ENCODE peak calls at places on chromosomes 7 and 10, in six cellular contexts. V is stimulated activated CD8-positive, alpha-beta memory T cell treated with anti-CD3 and anti-CD28 coated beads, Interleukin-2, amount 100 ng/mL, for 1 hour; Q is HT-29; U is H9; W is SK-MEL-5; N is MV-4-11. K is an unnamed sample.

GRCh38 chr7:98621573-98622482 is 4.7 kb downstream of the NPTX2 start:
- DNase-seq in N (no peak), U (no peak), Q (no peak), V (no peak), W (no peak), K (no peak)

GRCh38 chr7:148782757-148783456 is 84.2 kb downstream of the CUL1 start:
- DNase-seq in N (no peak), U (peak), V (no peak), Q (no peak), W (no peak), K (no peak)

GRCh38 chr7:32506266-32507054 is 11.2 kb downstream of the AVL9 start:
- DNase-seq in U (no peak), Q (no peak), W (peak), N (peak), V (no peak), K (no peak)

GRCh38 chr10:87705339-87705738 is 45.7 kb downstream of the PAPSS2 start:
- DNase-seq in W (no peak), U (no peak), N (no peak), V (no peak), Q (peak), K (no peak)

GRCh38 chr10:35210961-35211360 is 84.3 kb downstream of the CREM start:
- DNase-seq in W (no peak), V (no peak), N (no peak), U (no peak), Q (no peak), K (no peak)

GRCh38 chr7:31071316-31071715 is 19.2 kb downstream of the ADCYAP1R1 start:
- DNase-seq in W (no peak), N (no peak), U (no peak), V (no peak), Q (no peak), K (no peak)

GRCh38 chr10:16887565-16887964 is 70.3 kb upstream of the RSU1 start:
- DNase-seq in N (no peak), Q (no peak), U (no peak), V (no peak), W (peak), K (no peak)

GRCh38 chr7:107045980-107046379 is 1.5 kb downstream of the PRKAR2B start:
- DNase-seq in Q (no peak), V (no peak), W (no peak), U (no peak), N (peak), K (no peak)

GRCh38 chr7:43454936-43455518 is 127.9 kb upstream of the STK17A start:
- DNase-seq in W (peak), Q (peak), V (no peak), N (peak), U (no peak), K (no peak)

GRCh38 chr7:158043461-158044155 is 544.0 kb downstream of the PTPRN2 start:
- DNase-seq in U (no peak), N (no peak), Q (no peak), W (no peak), V (no peak), K (no peak)

GRCh38 chr10:110527731-110528171 is 30.0 kb downstream of the DUSP5 start:
- DNase-seq in U (no peak), N (no peak), V (no peak), Q (no peak), W (no peak), K (no peak)

GRCh38 chr7:152341039-152341913 is 94.5 kb downstream of the KMT2C start:
- DNase-seq in V (no peak), U (no peak), Q (peak), W (peak), N (peak), K (no peak)

GRCh38 chr10:14545827-14546226 is 215.1 kb upstream of the FRMD4A start:
- DNase-seq in N (no peak), V (no peak), Q (peak), W (no peak), U (no peak), K (no peak)

GRCh38 chr7:144670251-144670650 is 165.6 kb downstream of the TPK1 start:
- DNase-seq in Q (peak), N (no peak), W (peak), U (no peak), V (no peak), K (no peak)

GRCh38 chr7:22565315-22565811 is 65.4 kb upstream of the STEAP1B start:
- DNase-seq in V (no peak), U (no peak), W (peak), Q (no peak), N (peak), K (no peak)

GRCh38 chr10:131802156-131802915 is 98.5 kb upstream of the PPP2R2D start:
- DNase-seq in Q (no peak), U (no peak), N (no peak), V (no peak), W (no peak), K (no peak)

GRCh38 chr10:15035385-15036301 is 8.1 kb upstream of the OLAH start:
- DNase-seq in U (peak), N (peak), V (no peak), Q (no peak), W (no peak), K (no peak)

GRCh38 chr7:69656890-69657289 is 58.6 kb downstream of the AUTS2 start:
- DNase-seq in W (no peak), V (no peak), U (no peak), N (no peak), Q (no peak), K (no peak)

GRCh38 chr10:119343001-119343601 is 135.7 kb downstream of the GRK5 start:
- DNase-seq in Q (no peak), N (no peak), V (no peak), U (no peak), W (no peak), K (no peak)

GRCh38 chr7:54541941-54542618 is at the start of gene VSTM2A:
- DNase-seq in V (no peak), W (no peak), N (no peak), Q (no peak), U (peak), K (no peak)

GRCh38 chr7:29359480-29360093 is 165.0 kb downstream of the CHN2 start:
- DNase-seq in U (no peak), V (no peak), Q (no peak), N (no peak), W (no peak), K (no peak)

GRCh38 chr7:41058986-41059741 is 643.7 kb downstream of the INHBA start:
- DNase-seq in V (no peak), N (no peak), Q (peak), U (peak), W (no peak), K (no peak)

GRCh38 chr10:91434041-91434440 is 23.9 kb downstream of the HECTD2 start:
- DNase-seq in Q (no peak), V (no peak), U (no peak), N (no peak), W (no peak), K (no peak)

GRCh38 chr10:77146937-77147336 is 490.7 kb downstream of the KCNMA1 start:
- DNase-seq in N (no peak), W (no peak), Q (no peak), V (no peak), U (no peak), K (no peak)

GRCh38 chr10:89213191-89213808 is 6.2 kb upstream of the CH25H start:
- DNase-seq in N (peak), U (no peak), Q (peak), W (peak), V (no peak), K (no peak)

GRCh38 chr7:132130497-132130896 is 445.8 kb downstream of the PLXNA4 start:
- DNase-seq in V (no peak), U (no peak), N (no peak), Q (no peak), W (no peak), K (no peak)

GRCh38 chr10:86971146-86971991 is 3.1 kb downstream of the ADIRF start:
- DNase-seq in U (peak), W (no peak), N (peak), Q (peak), V (peak), K (peak)

GRCh38 chr10:75159519-75159918 is 48.1 kb downstream of the SAMD8 start:
- DNase-seq in U (no peak), V (no peak), Q (no peak), N (no peak), W (no peak), K (no peak)

GRCh38 chr10:129769381-129770116 is 194.5 kb downstream of the EBF3 start:
- DNase-seq in W (no peak), U (peak), V (no peak), Q (no peak), N (no peak), K (no peak)

K was measured in esophagus squamous epithelium.